ENCODE peak calls at places on chromosome 10, in four cellular contexts. One of them, this sample, is unnamed.

GRCh38 chr10:79102056-79102874 is 33.5 kb downstream of the ZMIZ1 start:
- DNase-seq in HFF-Myc: no peak
- DNase-seq in tibial artery: peak
- DNase-seq in HFFc6: no peak
- DNase-seq in this sample: no peak

GRCh38 chr10:127940866-127941640 is 34.1 kb downstream of the PTPRE start:
- DNase-seq in HFF-Myc: no peak
- DNase-seq in tibial artery: no peak
- DNase-seq in HFFc6: no peak
- DNase-seq in this sample: no peak

GRCh38 chr10:11162828-11163599 is 145.3 kb downstream of the CELF2 start:
- DNase-seq in HFF-Myc: no peak
- DNase-seq in tibial artery: peak
- DNase-seq in HFFc6: no peak
- DNase-seq in this sample: no peak

GRCh38 chr10:44981172-44982113 is 2.8 kb upstream of the DEPP1 start:
- DNase-seq in HFF-Myc: no peak
- DNase-seq in tibial artery: peak
- DNase-seq in HFFc6: peak
- DNase-seq in this sample: no peak

GRCh38 chr10:6563075-6563474 is 17.0 kb downstream of the PRKCQ start:
- DNase-seq in HFF-Myc: no peak
- DNase-seq in tibial artery: no peak
- DNase-seq in HFFc6: no peak
- DNase-seq in this sample: no peak

GRCh38 chr10:75229961-75230360 is 5.8 kb downstream of the COMTD1 start:
- DNase-seq in HFF-Myc: no peak
- DNase-seq in tibial artery: no peak
- DNase-seq in HFFc6: no peak
- DNase-seq in this sample: no peak

GRCh38 chr10:100019824-100020160 is 10.0 kb upstream of the DNMBP start:
- DNase-seq in HFF-Myc: no peak
- DNase-seq in tibial artery: no peak
- DNase-seq in HFFc6: no peak
- DNase-seq in this sample: no peak

GRCh38 chr10:85643839-85644525 is 722.6 kb downstream of the GRID1 start:
- DNase-seq in HFF-Myc: no peak
- DNase-seq in tibial artery: no peak
- DNase-seq in HFFc6: no peak
- DNase-seq in this sample: no peak

GRCh38 chr10:13120786-13121499 is 21.0 kb downstream of the OPTN start:
- DNase-seq in HFF-Myc: no peak
- DNase-seq in tibial artery: no peak
- DNase-seq in HFFc6: no peak
- DNase-seq in this sample: no peak

DNA sequence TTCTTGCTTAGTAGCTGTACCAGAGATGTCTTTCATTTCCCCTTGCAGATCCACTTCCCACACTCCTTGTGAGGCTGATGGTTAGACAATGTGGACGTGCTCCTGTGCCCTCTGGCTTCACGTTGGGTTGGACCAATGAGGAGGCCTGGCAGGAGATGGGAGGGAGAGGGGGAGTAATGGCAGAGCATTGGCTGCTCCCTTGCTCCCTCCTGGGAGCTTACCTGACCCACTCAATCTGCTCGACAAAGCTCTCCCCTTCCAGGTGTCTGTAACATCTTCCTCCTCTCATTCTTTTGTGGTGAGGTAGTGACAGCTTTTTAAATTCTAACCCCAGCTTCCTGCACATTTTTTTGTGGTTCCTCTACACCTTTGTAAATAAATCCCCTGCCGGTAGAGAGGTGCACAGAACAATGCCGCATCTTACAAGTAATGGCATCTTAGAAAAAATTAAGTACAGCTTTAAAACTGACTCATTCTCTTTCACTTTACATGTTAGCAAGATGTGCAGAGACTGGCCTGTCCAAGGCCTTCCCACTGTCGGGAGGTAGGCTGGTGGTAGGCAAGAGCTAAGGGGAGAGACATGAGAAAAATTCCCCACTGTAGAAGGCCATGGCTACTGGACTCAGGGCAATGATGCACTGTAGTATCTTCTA is 134.3 kb downstream of the HTR7 start:
- DNase-seq in HFF-Myc: no peak
- DNase-seq in tibial artery: no peak
- DNase-seq in HFFc6: no peak
- DNase-seq in this sample: no peak
- TF ChIP-seq CTCF in HFF-Myc: no peak
- TF ChIP-seq CTCF in tibial artery: no peak
- TF ChIP-seq CTCF in HFFc6: no peak
- TF ChIP-seq CTCF in this sample: no peak

GRCh38 chr10:228366-228765 is 93.1 kb downstream of the ZMYND11 start:
- DNase-seq in HFF-Myc: no peak
- DNase-seq in tibial artery: no peak
- DNase-seq in HFFc6: no peak
- DNase-seq in this sample: no peak

GRCh38 chr10:227014-227413 is 91.8 kb downstream of the ZMYND11 start:
- DNase-seq in HFF-Myc: no peak
- DNase-seq in tibial artery: no peak
- DNase-seq in HFFc6: no peak
- DNase-seq in this sample: no peak

GRCh38 chr10:232878-233277 is 97.6 kb downstream of the ZMYND11 start:
- DNase-seq in HFF-Myc: no peak
- DNase-seq in tibial artery: no peak
- DNase-seq in HFFc6: no peak
- DNase-seq in this sample: no peak

GRCh38 chr10:232061-232460 is 96.8 kb downstream of the ZMYND11 start:
- DNase-seq in HFF-Myc: no peak
- DNase-seq in tibial artery: no peak
- DNase-seq in HFFc6: no peak
- DNase-seq in this sample: no peak

DNA sequence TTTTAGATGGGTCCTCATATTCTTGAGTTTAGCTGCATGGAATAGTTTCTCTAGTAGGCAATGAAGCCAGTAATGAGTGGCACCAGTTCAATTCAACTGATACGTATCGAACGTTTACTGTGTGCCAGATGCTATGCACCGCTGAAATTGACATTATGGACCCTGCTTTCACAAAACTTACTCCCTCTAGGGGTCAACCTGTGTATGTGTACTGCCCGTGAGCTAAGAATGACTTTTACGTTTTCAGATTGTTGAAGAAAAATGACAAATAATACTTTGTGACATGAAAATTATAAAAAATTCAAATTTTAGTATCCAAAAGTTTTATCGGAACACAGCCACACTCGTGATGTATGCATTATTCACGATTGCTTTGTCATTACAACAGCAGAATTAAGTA is 95.5 kb downstream of the ZMYND11 start:
- DNase-seq in HFF-Myc: no peak
- DNase-seq in tibial artery: no peak
- DNase-seq in HFFc6: no peak
- DNase-seq in this sample: no peak
- TF ChIP-seq CTCF in HFF-Myc: peak
- TF ChIP-seq CTCF in tibial artery: no peak
- TF ChIP-seq CTCF in HFFc6: peak
- TF ChIP-seq CTCF in this sample: no peak

GRCh38 chr10:90560331-90560730 is 297.5 kb downstream of the HTR7 start:
- DNase-seq in HFF-Myc: no peak
- DNase-seq in tibial artery: no peak
- DNase-seq in HFFc6: no peak
- DNase-seq in this sample: no peak

GRCh38 chr10:90557385-90557784 is 300.5 kb downstream of the HTR7 start:
- DNase-seq in HFF-Myc: no peak
- DNase-seq in tibial artery: no peak
- DNase-seq in HFFc6: no peak
- DNase-seq in this sample: no peak

GRCh38 chr10:90561666-90562065 is 296.2 kb downstream of the HTR7 start:
- DNase-seq in HFF-Myc: no peak
- DNase-seq in tibial artery: no peak
- DNase-seq in HFFc6: no peak
- DNase-seq in this sample: no peak
- TF ChIP-seq CTCF in HFF-Myc: no peak
- TF ChIP-seq CTCF in tibial artery: no peak
- TF ChIP-seq CTCF in HFFc6: no peak
- TF ChIP-seq CTCF in this sample: no peak

GRCh38 chr10:101062231-101063161 is 707 bp downstream of the KAZALD1 start:
- DNase-seq in HFF-Myc: no peak
- DNase-seq in tibial artery: peak
- DNase-seq in HFFc6: no peak
- DNase-seq in this sample: no peak
- TF ChIP-seq CTCF in HFF-Myc: peak
- TF ChIP-seq CTCF in tibial artery: peak
- TF ChIP-seq CTCF in HFFc6: peak
- TF ChIP-seq CTCF in this sample: peak

GRCh38 chr10:129971381-129972144 is 7.5 kb upstream of the EBF3 start:
- DNase-seq in HFF-Myc: no peak
- DNase-seq in tibial artery: peak
- DNase-seq in HFFc6: no peak
- DNase-seq in this sample: no peak
- TF ChIP-seq CTCF in HFF-Myc: no peak
- TF ChIP-seq CTCF in tibial artery: peak
- TF ChIP-seq CTCF in HFFc6: peak
- TF ChIP-seq CTCF in this sample: peak

This sample was measured in AG09319.